ENCODE peak calls at places on chromosomes 2 and 18, in nine cellular contexts. R is activated B cell treated with CpG ODN at 0.5 μM for 24 hours, B is lower leg skin, O is endothelial cell, F is epithelial cell of proximal tubule, X is epithelial cell of esophagus, M is choroid plexus epithelial cell, A is fibroblast of lung, Y is prostate gland. J is an unnamed sample.

GRCh38 chr2:160125828-160126227 is 63.4 kb upstream of the PLA2R1 start:
- DNase-seq in M (no peak), A (no peak), O (no peak), R (no peak), F (no peak), B (no peak), Y (no peak), X (no peak), J (no peak)

GRCh38 chr2:174750923-174751441 is 13.3 kb downstream of the CHRNA1 start:
- DNase-seq in B (peak; percentile 46), M (no peak), A (no peak), O (no peak), R (peak; percentile 28), F (no peak), X (no peak), Y (no peak), J (no peak)

GRCh38 chr2:181770145-181770544 is 89.8 kb upstream of the NEUROD1 start:
- DNase-seq in F (no peak), B (no peak), X (peak; percentile 85), A (peak; percentile 47), O (no peak), M (no peak), Y (peak; percentile 15), R (no peak), J (no peak)

GRCh38 chr2:46315103-46315890 is 18.1 kb downstream of the EPAS1 start:
- DNase-seq in F (peak; percentile 87), B (peak; percentile 97), X (peak; percentile 97), M (peak; percentile 94), O (peak; percentile 18), A (peak; percentile 97), R (no peak), Y (peak; percentile 93), J (peak; percentile 96)

GRCh38 chr2:33267745-33268144 is 208.7 kb upstream of the RASGRP3 start:
- DNase-seq in R (no peak), B (no peak), O (no peak), Y (no peak), F (no peak), M (peak; percentile 67), A (peak; percentile 29), X (peak; percentile 20), J (peak; percentile 41)

GRCh38 chr18:22980394-22980793 is 47.3 kb downstream of the RBBP8 start:
- DNase-seq in B (no peak), A (no peak), X (no peak), M (no peak), Y (no peak), F (no peak), O (no peak), R (no peak), J (no peak)

GRCh38 chr18:8996771-8997432 is 105.6 kb upstream of the NDUFV2 start:
- DNase-seq in A (no peak), F (no peak), O (no peak), X (peak; percentile 52), B (no peak), Y (no peak), M (peak; percentile 32), R (no peak), J (no peak)

GRCh38 chr2:96245609-96246390 is 20.0 kb downstream of the TMEM127 start:
- DNase-seq in X (peak; percentile 46), B (no peak), A (peak; percentile 68), R (no peak), Y (no peak), O (no peak), M (peak; percentile 76), F (no peak), J (peak; percentile 46)

GRCh38 chr2:69298261-69298660 is 88.8 kb downstream of the GFPT1 start:
- DNase-seq in M (peak; percentile 95), A (peak; percentile 95), F (peak; percentile 69), R (no peak), Y (no peak), B (no peak), O (no peak), X (peak; percentile 93), J (peak; percentile 93)

GRCh38 chr2:48707466-48707865 is 48.1 kb downstream of the LHCGR start:
- DNase-seq in Y (no peak), M (no peak), R (no peak), O (no peak), A (peak; percentile 55), B (no peak), X (peak; percentile 71), F (no peak), J (no peak)

GRCh38 chr2:219230201-219230540 is 565 bp downstream of the ANKZF1 start:
- DNase-seq in B (no peak), A (peak; percentile 36), R (peak; percentile 36), Y (peak; percentile 53), X (peak; percentile 75), O (peak; percentile 61), M (peak; percentile 53), F (no peak), J (no peak)

GRCh38 chr2:74864728-74865722 is 31.1 kb downstream of the HK2 start:
- DNase-seq in M (peak; percentile 36), B (no peak), R (no peak), X (peak; percentile 87), F (peak; percentile 86), A (peak; percentile 80), Y (no peak), O (no peak), J (no peak)

GRCh38 chr2:9699139-9699823 is 68.5 kb upstream of the YWHAQ start:
- DNase-seq in A (peak; percentile 88), X (peak; percentile 82), M (peak; percentile 88), F (peak; percentile 56), Y (no peak), B (no peak), O (no peak), R (no peak), J (peak; percentile 77)

GRCh38 chr2:71277159-71277498 is 50.2 kb upstream of the PAIP2B start:
- DNase-seq in M (peak; percentile 4), A (no peak), Y (no peak), R (no peak), F (no peak), X (no peak), B (no peak), O (no peak), J (no peak)

GRCh38 chr2:71281950-71282349 is 49.6 kb upstream of the ZNF638 start:
- DNase-seq in M (no peak), O (no peak), F (no peak), B (no peak), A (no peak), Y (no peak), R (no peak), X (peak; percentile 8), J (no peak)

GRCh38 chr2:71277536-71278103 is 50.7 kb upstream of the PAIP2B start:
- DNase-seq in F (no peak), M (peak; percentile 21), O (peak; percentile 64), Y (no peak), X (peak; percentile 9), A (peak; percentile 26), B (no peak), R (peak; percentile 23), J (no peak)

GRCh38 chr2:71275939-71276310 is 49.0 kb upstream of the PAIP2B start:
- DNase-seq in X (no peak), M (no peak), A (no peak), Y (no peak), B (no peak), F (no peak), O (no peak), R (no peak), J (no peak)

DNA sequence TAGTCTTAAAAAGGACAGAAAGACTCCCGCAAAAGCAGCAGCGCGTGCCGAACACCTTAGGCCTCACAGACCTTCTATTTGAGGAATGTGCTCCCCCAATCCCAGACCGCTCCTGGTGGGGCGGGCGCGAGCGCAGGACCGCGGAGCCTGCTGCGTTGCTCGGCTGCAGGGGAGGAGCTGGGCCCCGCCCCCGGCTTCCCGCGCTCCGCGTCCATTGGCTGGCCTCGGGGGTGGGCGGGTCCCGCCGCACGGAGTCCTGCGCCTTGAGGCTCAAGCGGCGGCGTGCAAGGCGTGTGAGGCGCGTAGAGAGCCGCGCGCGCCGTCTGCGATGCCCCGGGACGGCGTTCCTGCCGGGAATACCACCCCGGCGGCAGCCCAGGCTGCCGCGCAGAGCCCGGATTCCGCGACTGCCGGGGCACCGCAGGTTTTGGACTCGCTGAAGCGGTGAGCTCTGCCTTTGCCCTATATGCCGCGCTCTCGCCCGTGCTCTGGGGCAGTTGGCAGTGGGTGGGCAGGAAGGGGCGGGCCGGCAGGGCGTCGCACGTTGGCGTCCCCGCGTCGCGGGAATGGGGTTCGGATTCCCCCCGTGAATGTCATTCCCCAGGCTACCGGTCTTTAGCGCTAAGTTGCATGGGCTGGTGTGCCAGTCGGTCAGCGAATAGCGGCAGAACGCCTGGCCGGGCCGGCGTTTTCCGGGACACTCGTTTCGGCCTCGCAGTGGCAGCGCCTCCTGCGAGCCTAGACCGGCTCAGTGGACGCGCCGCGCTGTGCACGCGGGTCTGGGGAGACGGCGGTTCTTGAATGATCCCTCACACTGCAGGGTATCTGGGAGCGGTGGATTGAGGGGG is 49.6 kb upstream of the PAIP2B start:
- DNase-seq in O (peak; percentile 95), B (peak; percentile 96), X (peak; percentile 84), Y (peak; percentile 74), R (peak; percentile 90), F (no peak), M (peak; percentile 75), A (peak; percentile 85), J (no peak)
- TF ChIP-seq CTCF in O (no peak), B (no peak), X (peak; percentile 1), Y (no peak), R (no peak), F (no peak), M (no peak), A (no peak), J (no peak)

GRCh38 chr2:8259106-8259840 is 422.6 kb upstream of the ID2 start:
- DNase-seq in M (no peak), B (no peak), F (no peak), O (no peak), R (no peak), X (no peak), A (no peak), Y (no peak), J (no peak)
- TF ChIP-seq CTCF in M (no peak), B (no peak), F (no peak), O (no peak), R (no peak), X (no peak), A (no peak), Y (no peak), J (no peak)

GRCh38 chr18:50126466-50126865 is 68.5 kb downstream of the MYO5B start:
- DNase-seq in Y (no peak), B (no peak), F (peak; percentile 87), M (no peak), A (no peak), R (no peak), O (no peak), X (peak; percentile 31), J (no peak)
- TF ChIP-seq CTCF in Y (no peak), B (no peak), F (no peak), M (no peak), A (no peak), R (no peak), O (no peak), X (no peak), J (no peak)

DNA sequence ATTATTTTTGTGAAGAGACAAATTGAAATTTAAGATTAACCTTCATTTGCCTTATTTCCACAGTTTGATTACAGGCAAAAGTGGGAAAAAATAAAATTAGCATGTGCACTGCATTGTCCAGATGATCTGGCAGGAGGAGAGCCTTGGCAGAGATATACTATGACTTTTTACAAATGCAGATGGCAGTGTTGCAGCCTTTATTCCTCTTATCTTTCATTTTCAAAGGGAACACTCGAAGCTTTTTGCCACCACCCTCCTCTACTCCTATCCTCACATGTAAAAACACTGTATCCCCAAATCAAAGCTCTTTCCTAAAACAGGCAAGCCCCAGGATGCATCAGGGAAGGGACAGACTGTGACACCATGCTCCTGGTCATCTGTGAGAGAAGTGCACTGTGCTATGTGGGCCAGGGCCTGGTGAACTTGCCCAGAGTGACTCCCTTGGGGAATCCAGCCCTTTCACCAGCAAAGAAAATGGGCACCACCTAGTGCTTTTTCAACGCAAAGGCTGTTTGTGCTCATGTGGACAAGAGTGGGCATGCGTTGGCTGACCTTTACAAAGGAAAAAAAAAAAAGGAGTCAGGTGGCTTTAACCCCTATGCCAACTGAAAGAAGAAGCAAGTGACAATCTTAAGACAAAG is 74.7 kb upstream of the ETAA1 start:
- DNase-seq in A (peak; percentile 58), B (no peak), R (no peak), M (peak; percentile 28), O (peak; percentile 31), X (peak; percentile 72), F (no peak), Y (no peak), J (peak; percentile 29)
- TF ChIP-seq CTCF in A (peak; percentile 56), B (no peak), R (no peak), M (peak; percentile 40), O (no peak), X (peak; percentile 73), F (peak; percentile 83), Y (no peak), J (peak; percentile 67)

J was measured in HFFc6.